ENCODE peak calls at places on chromosomes 7 and 10, in six cellular contexts. T is trophoblast cell, C is H1, Y is IMR-90, K is H9, V is mesenchymal stem cell. A is an unnamed sample.

GRCh38 chr7:147509859-147510542 is 1080.6 kb upstream of the C7orf33 start:
- DNase-seq in T (no peak), C (no peak), Y (peak), K (no peak), V (no peak), A (no peak)

GRCh38 chr10:110822708-110823291 is 48.9 kb upstream of the PDCD4 start:
- DNase-seq in T (peak), C (peak), Y (no peak), K (peak), V (no peak), A (peak)

GRCh38 chr10:1369665-1370064 is 313.5 kb downstream of the WDR37 start:
- DNase-seq in T (no peak), C (no peak), Y (no peak), K (no peak), V (no peak), A (no peak)

GRCh38 chr10:68231106-68231901 is 609 bp downstream of the ATOH7 start:
- DNase-seq in T (peak), C (peak), Y (peak), K (peak), V (peak), A (peak)

GRCh38 chr7:44978511-44979366 is at the start of gene MYO1G:
- DNase-seq in T (no peak), C (no peak), Y (no peak), K (no peak), V (no peak), A (no peak)

GRCh38 chr7:98394377-98394836 is 6.5 kb downstream of the BAIAP2L1 start:
- DNase-seq in T (peak), C (no peak), Y (peak), K (no peak), V (peak), A (no peak)

GRCh38 chr7:104980440-104980839 is 33.6 kb upstream of the KMT2E start:
- DNase-seq in T (peak), C (no peak), Y (no peak), K (no peak), V (no peak), A (no peak)

GRCh38 chr7:141418087-141418486 is 133.1 kb upstream of the AGK start:
- DNase-seq in T (no peak), C (no peak), Y (no peak), K (no peak), V (no peak), A (no peak)

GRCh38 chr7:115449689-115450088 is 527.8 kb downstream of the MDFIC start:
- DNase-seq in T (no peak), C (no peak), Y (no peak), K (no peak), V (no peak), A (no peak)
- H3K14ac ChIP-seq in T (no peak), C (no peak), Y (no peak), K (no peak), V (no peak), A (no peak)

GRCh38 chr7:131250331-131250730 is 77.3 kb upstream of the MKLN1 start:
- DNase-seq in T (peak), C (no peak), Y (peak), K (no peak), V (peak), A (peak)
- H4K91ac ChIP-seq in T (no peak), C (no peak), Y (no peak), K (no peak), V (no peak), A (no peak)

DNA sequence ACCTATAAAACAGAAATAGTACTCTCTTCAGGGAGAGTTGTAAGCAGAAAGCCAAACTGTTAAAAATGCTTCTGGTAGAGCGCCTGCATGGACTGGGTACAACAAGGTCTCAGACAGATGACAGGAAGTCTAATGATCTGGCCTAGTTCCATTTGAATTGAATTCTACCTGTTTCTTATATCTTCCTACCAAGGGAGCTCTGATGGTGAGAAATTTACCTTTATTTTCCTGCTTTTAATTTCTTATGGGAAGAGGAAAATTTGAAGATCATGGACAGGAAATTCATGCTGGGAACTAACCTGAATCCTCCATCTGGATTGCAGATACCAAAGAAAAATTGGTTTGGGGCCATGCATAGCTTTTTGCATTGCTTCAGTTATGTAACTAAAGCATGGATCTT is 63.3 kb downstream of the BMPER start:
- DNase-seq in T (no peak), C (no peak), Y (no peak), K (no peak), V (no peak), A (no peak)
- H3K14ac ChIP-seq in T (no peak), C (no peak), Y (no peak), K (no peak), V (no peak), A (no peak)

DNA sequence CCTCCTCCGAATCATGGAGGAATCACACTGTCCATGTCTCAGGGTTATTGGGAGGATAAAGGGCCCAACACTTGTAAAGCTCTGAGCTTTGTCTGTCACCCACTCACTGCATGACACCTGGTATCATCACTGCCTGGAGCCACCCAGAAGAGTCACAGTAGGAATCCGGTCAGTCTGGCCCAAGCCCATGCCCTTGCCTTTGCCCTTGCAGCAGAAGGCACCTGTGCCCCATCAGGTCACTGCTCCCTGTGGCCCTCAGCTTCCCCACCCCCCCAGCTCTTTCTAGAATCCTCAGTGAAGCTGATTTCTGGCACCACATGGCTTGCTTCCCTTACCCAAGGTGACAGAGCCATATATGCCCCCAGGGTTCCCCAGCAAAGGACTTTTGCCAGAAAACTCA is 14.4 kb downstream of the LDB3 start:
- DNase-seq in T (no peak), C (no peak), Y (no peak), K (no peak), V (no peak), A (no peak)
- H4K91ac ChIP-seq in T (no peak), C (no peak), Y (no peak), K (no peak), V (peak), A (no peak)

DNA sequence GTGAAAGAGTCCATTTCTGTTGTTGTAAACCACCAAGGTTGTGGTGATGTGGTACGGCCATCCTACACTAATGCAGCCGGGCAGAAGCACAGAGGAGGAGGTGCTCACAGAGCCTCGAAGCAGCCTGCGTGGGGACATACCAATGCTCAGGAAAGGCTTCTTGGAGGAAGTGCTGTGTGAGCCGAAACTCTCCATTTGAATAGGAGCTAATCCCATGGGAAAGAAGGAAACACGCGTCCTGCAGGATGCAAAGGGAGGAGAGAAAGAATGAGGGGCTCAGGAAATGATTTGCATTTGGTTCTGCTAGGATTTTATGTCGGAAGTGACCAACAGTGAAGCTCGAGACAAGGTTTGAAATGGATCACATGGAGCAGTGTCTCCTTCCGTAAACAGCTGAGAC is 477.9 kb upstream of the ANKRD30A start:
- DNase-seq in T (no peak), C (no peak), Y (no peak), K (peak), V (no peak), A (no peak)
- H3K14ac ChIP-seq in T (no peak), C (no peak), Y (no peak), K (no peak), V (no peak), A (no peak)

A was measured in neuronal stem cell.